ENCODE peak calls at places on chromosomes 4 and X, in five cellular contexts. Z is stomach, Q is IMR-90, G is transverse colon, X is heart left ventricle. O is an unnamed sample.

GRCh38 chrX:110420771-110421498 is 62.3 kb downstream of the RTL9 start:
- DNase-seq in Q (peak; percentile 34), Z (no peak), G (no peak), X (no peak), O (no peak)

GRCh38 chr4:87916636-87917035 is 58.9 kb upstream of the SPP1 start:
- DNase-seq in Z (no peak), X (no peak), Q (no peak), G (no peak), O (no peak)

GRCh38 chr4:138910914-138911336 is 104.7 kb upstream of the NOCT start:
- DNase-seq in G (peak; percentile 75), Z (peak; percentile 72), X (peak; percentile 87), Q (peak; percentile 86), O (peak; percentile 70)

GRCh38 chrX:46374371-46374770 is 170.8 kb downstream of the ZNF674 start:
- DNase-seq in Q (no peak), G (no peak), X (no peak), Z (no peak), O (no peak)

GRCh38 chr4:161350946-161351345 is 812.9 kb downstream of the FSTL5 start:
- DNase-seq in Q (no peak), X (no peak), G (no peak), Z (no peak), O (no peak)

GRCh38 chrX:103913356-103914020 is 48.9 kb upstream of the TMSB15B start:
- DNase-seq in X (no peak), Q (peak; percentile 8), G (no peak), Z (no peak), O (no peak)

GRCh38 chrX:16807548-16807947 is 21.3 kb downstream of the TXLNG start:
- DNase-seq in Q (peak; percentile 38), X (no peak), Z (no peak), G (no peak), O (no peak)

GRCh38 chrX:46837543-46838481 is 969 bp downstream of the RP2 start:
- DNase-seq in G (no peak), Z (no peak), Q (peak; percentile 46), X (no peak), O (no peak)

GRCh38 chr4:147244786-147245185 is 236.1 kb upstream of the EDNRA start:
- DNase-seq in G (no peak), Z (no peak), Q (no peak), X (no peak), O (no peak)

GRCh38 chrX:70166601-70167590 is 10.4 kb upstream of the DGAT2L6 start:
- DNase-seq in G (no peak), Z (no peak), X (no peak), Q (peak; percentile 83), O (no peak)

GRCh38 chr4:47002593-47002992 is 9.2 kb upstream of the GABRA4 start:
- DNase-seq in Z (no peak), X (no peak), G (no peak), Q (peak; percentile 79), O (no peak)

GRCh38 chrX:17192111-17192510 is 182.9 kb upstream of the NHS start:
- DNase-seq in Q (no peak), G (no peak), Z (no peak), X (no peak), O (no peak)

GRCh38 chrX:153717445-153717844 is 6.7 kb downstream of the BCAP31 start:
- DNase-seq in Q (no peak), G (no peak), Z (no peak), X (no peak), O (no peak)

GRCh38 chr4:25313194-25313895 is 771 bp downstream of the ZCCHC4 start:
- DNase-seq in G (no peak), X (no peak), Z (no peak), Q (no peak), O (no peak)

GRCh38 chr4:75724867-75725724 is 719 bp downstream of the USO1 start:
- DNase-seq in Q (peak; percentile 79), Z (peak; percentile 74), G (peak; percentile 80), X (peak; percentile 80), O (peak; percentile 79)
- TF ChIP-seq POLR2A in Q (peak; percentile 82), Z (peak; percentile 10), G (no peak), X (no peak), O (no peak)

GRCh38 chr4:107619065-107619464 is 101.0 kb downstream of the PAPSS1 start:
- DNase-seq in Z (no peak), Q (peak; percentile 76), X (no peak), G (no peak), O (no peak)
- TF ChIP-seq CTCF in Z (no peak), Q (no peak), X (no peak), G (no peak), O (no peak)

DNA sequence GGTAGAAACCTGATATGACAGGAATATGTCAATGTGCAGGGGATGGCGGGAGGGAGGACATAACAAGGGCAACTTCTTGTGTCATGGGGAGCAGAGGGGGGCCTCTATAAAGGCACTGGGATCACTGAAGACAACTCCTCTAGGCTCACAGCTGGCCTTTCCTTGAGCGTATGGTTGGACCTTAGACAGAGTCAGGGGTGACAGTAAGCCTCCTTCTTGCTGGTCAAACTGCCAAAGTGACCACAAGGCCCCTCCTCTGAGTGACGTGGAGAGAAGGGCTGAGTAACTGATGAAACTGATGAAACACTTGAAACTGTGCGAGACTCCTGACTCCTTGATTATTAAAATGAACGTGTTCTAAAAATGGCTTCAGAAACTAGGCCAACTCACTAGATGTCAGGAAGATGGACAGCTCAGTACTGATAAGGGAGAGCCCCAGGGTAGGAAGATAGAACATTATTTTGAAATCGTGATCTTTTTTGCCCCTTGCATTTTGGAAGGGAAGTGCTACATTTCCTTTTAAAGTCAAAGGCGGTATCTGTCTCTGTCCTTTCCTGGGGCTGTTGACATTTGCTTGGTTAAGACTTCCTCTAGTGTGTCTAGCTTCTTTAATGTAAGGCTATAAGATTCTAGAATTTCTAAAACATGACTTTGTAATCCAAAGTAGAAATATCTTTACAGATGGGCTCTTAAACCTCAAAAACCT is 1.6 kb downstream of the RAB33A start:
- DNase-seq in X (peak; percentile 47), Z (no peak), Q (peak; percentile 91), G (peak; percentile 54), O (no peak)
- H3K27ac ChIP-seq in X (peak overlapping the region; percentile 58), Z (peak overlapping the region; percentile 74), Q (peak overlapping the region; percentile 50), G (peak overlapping the region; percentile 47), O (peak overlapping the region; percentile 26)

GRCh38 chr4:122152699-122153328 is 683 bp downstream of the BLTP1 start:
- DNase-seq in Z (peak; percentile 38), X (peak; percentile 34), G (peak; percentile 53), Q (peak; percentile 25), O (peak; percentile 56)

GRCh38 chr4:122156819-122157218 is 4.7 kb downstream of the BLTP1 start:
- DNase-seq in Z (no peak), X (no peak), Q (peak; percentile 21), G (no peak), O (no peak)

GRCh38 chr4:122150896-122151295 is 1.2 kb upstream of the BLTP1 start:
- DNase-seq in G (no peak), Q (no peak), X (no peak), Z (no peak), O (no peak)

GRCh38 chr4:122146652-122147051 is 5.5 kb upstream of the BLTP1 start:
- DNase-seq in X (no peak), G (no peak), Q (no peak), Z (no peak), O (no peak)

GRCh38 chr4:122151982-122152698 is at the start of gene BLTP1:
- DNase-seq in Z (peak; percentile 90), Q (peak; percentile 75), G (peak; percentile 93), X (peak; percentile 94), O (peak; percentile 95)
- TF ChIP-seq POLR2A in Z (no peak), Q (no peak), G (peak; percentile 70), X (peak; percentile 74), O (peak; percentile 45)

DNA sequence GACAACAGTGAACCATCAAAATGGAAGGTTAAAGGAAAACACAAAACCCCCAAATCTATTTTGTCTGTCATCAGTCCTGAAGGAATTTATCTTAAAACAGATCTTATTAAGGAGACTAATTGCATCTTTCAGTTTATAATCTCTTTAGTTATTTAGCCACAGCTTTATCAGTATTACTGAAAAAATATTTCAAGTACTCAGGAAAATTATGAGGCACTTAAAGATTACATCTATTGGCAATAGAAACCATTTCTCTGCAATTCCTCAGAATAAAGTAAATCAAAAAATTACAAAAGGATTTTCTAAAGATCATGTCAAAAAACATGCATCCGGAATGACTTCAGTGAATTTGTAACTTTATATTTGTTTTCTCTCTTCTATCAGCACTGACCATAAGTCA is 35.2 kb downstream of the ANTXR2 start:
- DNase-seq in G (no peak), Q (no peak), X (no peak), Z (no peak), O (no peak)
- TF ChIP-seq CTCF in G (no peak), Q (no peak), X (no peak), Z (no peak), O (no peak)

GRCh38 chr4:153489856-153490558 is 23.8 kb downstream of the TMEM131L start:
- DNase-seq in Q (peak; percentile 59), X (no peak), Z (no peak), G (no peak), O (no peak)
- H3K27ac ChIP-seq in Q (no peak overlapping the region), X (no peak overlapping the region), Z (peak overlapping the region; percentile 69), G (no peak overlapping the region), O (peak overlapping the region; percentile 13)

GRCh38 chr4:100306018-100306417 is 115.8 kb upstream of the DDIT4L start:
- DNase-seq in G (no peak), Q (peak; percentile 47), Z (no peak), X (no peak), O (no peak)
- TF ChIP-seq POLR2A in G (no peak), Q (no peak), Z (no peak), X (no peak), O (no peak)